ENCODE peak calls at places on chromosomes 3 and 15, in seven cellular contexts. J is naive thymus-derived CD4-positive, alpha-beta T cell; M is LoVo; N is NCI-H187; S is activated CD4-positive, alpha-beta T cell treated with anti-CD3 and anti-CD28 coated beads, Interleukin-2, amount 10 ng/mL, durations not matched to agents 24 days and 14 days; H is substantia nigra; V is Peyer's patch. G is an unnamed sample.
A peak's percentile ranks its signal among the peaks of the same experiment; 100 is the strongest.

GRCh38 chr3:113002676-113003075 is 11.9 kb downstream of the GTPBP8 start:
- DNase-seq in J (peak; percentile 39), M (no peak), N (no peak), S (peak; percentile 84), H (no peak), V (peak; percentile 51), G (no peak)

GRCh38 chr15:38073278-38073930 is 139.0 kb downstream of the TMCO5A start:
- DNase-seq in J (no peak), M (peak; percentile 32), N (no peak), S (no peak), H (no peak), V (peak; percentile 49), G (peak; percentile 57)

GRCh38 chr15:63605816-63606215 is 8.6 kb downstream of the FBXL22 start:
- DNase-seq in J (peak; percentile 53), M (no peak), N (no peak), S (peak; percentile 88), H (no peak), V (peak; percentile 75), G (no peak)

GRCh38 chr15:50128266-50128665 is 9.2 kb upstream of the ATP8B4 start:
- DNase-seq in J (no peak), M (no peak), N (no peak), S (no peak), H (no peak), V (peak; percentile 73), G (peak; percentile 62)

GRCh38 chr15:38672814-38673292 is 108.2 kb upstream of the RASGRP1 start:
- DNase-seq in J (no peak), M (no peak), N (no peak), S (no peak), H (no peak), V (peak; percentile 63), G (no peak)

GRCh38 chr3:116517308-116517707 is 72.0 kb upstream of the LSAMP start:
- DNase-seq in J (no peak), M (no peak), N (no peak), S (no peak), H (no peak), V (no peak), G (no peak)

GRCh38 chr3:113746955-113747718 is at the start of gene ATP6V1A:
- DNase-seq in J (no peak), M (peak; percentile 6), N (peak; percentile 75), S (peak; percentile 92), H (peak; percentile 87), V (peak; percentile 89), G (peak; percentile 85)

GRCh38 chr3:354433-354832 is 157.9 kb downstream of the CHL1 start:
- DNase-seq in J (peak; percentile 6), M (peak; percentile 29), N (peak; percentile 63), S (peak; percentile 73), H (no peak), V (peak; percentile 63), G (no peak)

GRCh38 chr3:56629044-56629443 is 54.0 kb downstream of the TASOR start:
- DNase-seq in J (no peak), M (no peak), N (no peak), S (no peak), H (no peak), V (no peak), G (no peak)

GRCh38 chr3:47276558-47276957 is 6.0 kb downstream of the KIF9 start:
- DNase-seq in J (no peak), M (no peak), N (no peak), S (no peak), H (no peak), V (no peak), G (no peak)

GRCh38 chr3:71673486-71673885 is 51.7 kb downstream of the EIF4E3 start:
- DNase-seq in J (no peak), M (no peak), N (no peak), S (no peak), H (no peak), V (no peak), G (no peak)

GRCh38 chr3:94522488-94522887 is 459.6 kb downstream of the NSUN3 start:
- DNase-seq in J (no peak), M (no peak), N (no peak), S (no peak), H (no peak), V (no peak), G (no peak)

GRCh38 chr3:48086736-48087470 is 70.7 kb upstream of the MAP4 start:
- DNase-seq in J (no peak), M (no peak), N (no peak), S (no peak), H (no peak), V (no peak), G (no peak)

GRCh38 chr15:86336051-86336788 is 256.5 kb downstream of the AGBL1 start:
- DNase-seq in J (no peak), M (no peak), N (no peak), S (no peak), H (no peak), V (no peak), G (no peak)

GRCh38 chr3:188744166-188744565 is 427.6 kb upstream of the TPRG1 start:
- DNase-seq in J (no peak), M (no peak), N (no peak), S (no peak), H (no peak), V (no peak), G (no peak)

GRCh38 chr3:15665510-15666150 is 64.1 kb downstream of the BTD start:
- DNase-seq in J (no peak), M (no peak), N (no peak), S (no peak), H (no peak), V (no peak), G (no peak)

G was measured in mucosa of descending colon.